ENCODE peak calls at places on chromosomes 12 and 14, in nine cellular contexts. E is Calu3, D is GM13976, U is GM10248, B is lower leg skin, V is nephron progenitor cell, N is AG04449, C is activated B cell treated with CpG ODN at 0.5 μM for 24 hours, S is spleen. X is an unnamed sample.

GRCh38 chr14:103726474-103726873 is 10.9 kb downstream of the ZFYVE21 start:
- DNase-seq in V (no peak), N (no peak), E (no peak), U (no peak), C (no peak), B (no peak), S (no peak), D (no peak), X (no peak)

GRCh38 chr14:33564774-33565630 is 385.9 kb downstream of the EGLN3 start:
- DNase-seq in E (no peak), S (no peak), B (no peak), N (peak), D (no peak), V (no peak), U (peak), C (no peak), X (peak)

GRCh38 chr14:91244501-91244901 is at the start of gene GPR68:
- DNase-seq in S (peak), V (peak), C (no peak), D (no peak), N (peak), B (peak), E (no peak), U (no peak), X (no peak)

GRCh38 chr12:48677782-48678181 is 4.3 kb downstream of the KANSL2 start:
- DNase-seq in B (no peak), D (no peak), E (no peak), V (no peak), S (no peak), U (no peak), C (no peak), N (no peak), X (no peak)

GRCh38 chr12:43749016-43749415 is 9.6 kb downstream of the PUS7L start:
- DNase-seq in C (no peak), S (no peak), B (no peak), U (no peak), E (no peak), D (no peak), N (no peak), V (no peak), X (no peak)

GRCh38 chr12:108807476-108807875 is 49.9 kb downstream of the SSH1 start:
- DNase-seq in N (no peak), C (no peak), E (no peak), U (no peak), B (no peak), D (no peak), S (peak), V (no peak), X (no peak)

GRCh38 chr14:53942970-53943750 is 13.5 kb downstream of the BMP4 start:
- DNase-seq in N (no peak), E (no peak), B (no peak), D (no peak), C (no peak), S (no peak), V (no peak), U (no peak), X (no peak)

GRCh38 chr14:102817318-102817717 is 40.1 kb downstream of the TRAF3 start:
- DNase-seq in B (no peak), U (no peak), C (no peak), E (no peak), D (no peak), N (no peak), S (no peak), V (no peak), X (no peak)

GRCh38 chr14:74515891-74516412 is 22.4 kb downstream of the ISCA2 start:
- DNase-seq in V (no peak), E (no peak), U (no peak), C (no peak), S (peak), B (no peak), D (no peak), N (no peak), X (no peak)

GRCh38 chr12:110330544-110330943 is 49.5 kb downstream of the ATP2A2 start:
- DNase-seq in E (no peak), B (no peak), V (no peak), D (no peak), S (no peak), C (no peak), N (peak), U (no peak), X (no peak)

GRCh38 chr12:97464241-97465011 is 1.8 kb downstream of the RMST start:
- DNase-seq in V (peak), D (no peak), E (no peak), S (no peak), B (no peak), C (no peak), N (no peak), U (no peak), X (no peak)

GRCh38 chr14:77311217-77311616 is 9.5 kb downstream of the POMT2 start:
- DNase-seq in U (no peak), E (no peak), N (no peak), C (no peak), D (no peak), B (no peak), V (no peak), S (no peak), X (no peak)

GRCh38 chr12:9868951-9869306 is 225 bp downstream of the CLEC2B start:
- DNase-seq in S (no peak), B (no peak), N (no peak), V (no peak), E (no peak), U (no peak), C (no peak), D (no peak), X (no peak)

GRCh38 chr14:32432813-32433538 is 103.9 kb downstream of the AKAP6 start:
- DNase-seq in B (no peak), N (no peak), S (no peak), D (no peak), E (no peak), C (no peak), V (no peak), U (no peak), X (no peak)

GRCh38 chr14:74527736-74528280 is 34.2 kb downstream of the ISCA2 start:
- DNase-seq in U (no peak), E (no peak), S (no peak), V (no peak), B (no peak), C (no peak), N (no peak), D (no peak), X (no peak)

GRCh38 chr12:130186631-130187269 is 24.5 kb downstream of the FZD10 start:
- DNase-seq in B (no peak), E (no peak), V (no peak), U (no peak), D (no peak), S (no peak), N (no peak), C (no peak), X (peak)

GRCh38 chr14:100215330-100215885 is 23.5 kb upstream of the YY1 start:
- DNase-seq in V (no peak), E (no peak), N (no peak), C (no peak), U (no peak), D (no peak), S (peak), B (no peak), X (no peak)

GRCh38 chr14:69350892-69351291 is 47.2 kb downstream of the ERH start:
- DNase-seq in D (no peak), V (no peak), B (no peak), U (no peak), S (peak), N (no peak), E (no peak), C (no peak), X (no peak)

GRCh38 chr12:104930388-104931326 is 27.4 kb downstream of the SLC41A2 start:
- DNase-seq in E (no peak), C (no peak), V (no peak), S (no peak), N (no peak), U (peak), B (no peak), D (peak), X (peak)

GRCh38 chr14:58243790-58244555 is 670 bp upstream of the PSMA3 start:
- DNase-seq in E (no peak), C (no peak), N (no peak), S (no peak), V (no peak), D (no peak), B (no peak), U (no peak), X (no peak)

GRCh38 chr14:28776482-28777266 is 10.1 kb downstream of the FOXG1 start:
- DNase-seq in E (no peak), S (no peak), C (no peak), V (no peak), N (no peak), U (no peak), D (no peak), B (no peak), X (no peak)

GRCh38 chr14:28774764-28775738 is 8.5 kb downstream of the FOXG1 start:
- DNase-seq in U (no peak), S (no peak), V (no peak), E (no peak), B (no peak), D (no peak), N (no peak), C (no peak), X (no peak)

GRCh38 chr14:28773176-28773575 is 6.6 kb downstream of the FOXG1 start:
- DNase-seq in B (no peak), N (no peak), U (no peak), V (no peak), S (no peak), D (no peak), E (no peak), C (no peak), X (no peak)

GRCh38 chr14:28772613-28773012 is 6.0 kb downstream of the FOXG1 start:
- DNase-seq in B (no peak), E (no peak), S (no peak), V (no peak), C (no peak), N (no peak), D (no peak), U (no peak), X (no peak)

DNA sequence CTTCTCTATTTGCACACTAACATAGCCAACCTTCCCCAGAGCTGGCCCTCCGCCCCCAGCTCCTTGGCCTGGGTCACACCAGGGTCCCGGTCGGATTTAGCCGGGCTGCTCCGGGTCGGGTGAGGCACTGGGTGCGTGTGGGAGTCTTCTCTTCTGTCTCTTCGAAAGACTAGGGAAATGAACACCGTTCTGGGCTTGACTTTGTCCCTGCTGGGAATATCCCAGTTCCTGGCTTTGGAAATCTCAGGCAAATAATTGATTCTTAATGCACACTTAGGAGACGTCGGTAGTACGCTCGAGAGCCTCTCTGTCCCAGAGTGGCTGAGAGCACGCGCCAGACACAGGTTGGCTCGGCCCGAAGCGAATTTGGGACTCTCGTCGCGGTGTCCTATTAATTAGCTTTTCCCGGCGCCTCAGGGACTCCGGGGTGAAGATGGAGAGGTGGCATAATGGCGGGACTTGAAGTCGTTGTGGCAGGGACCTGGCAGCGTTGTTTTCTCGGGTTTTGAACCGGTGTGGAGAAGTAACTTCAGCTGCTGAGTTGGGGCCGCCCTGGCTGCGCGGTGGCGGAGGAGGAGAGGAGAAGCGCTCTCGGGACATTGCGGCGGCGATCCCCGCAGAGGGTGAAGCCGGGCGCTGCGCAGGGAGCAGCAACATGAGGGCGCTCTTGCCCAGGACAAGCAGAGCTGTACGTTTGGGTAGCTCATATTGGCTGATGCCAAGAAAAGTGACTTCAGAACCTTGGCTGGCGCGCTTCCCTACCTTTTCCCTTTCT is 7.5 kb downstream of the FOXG1 start:
- DNase-seq in C (no peak), N (no peak), E (no peak), V (peak), B (no peak), U (no peak), D (peak), S (no peak), X (no peak)
- TF ChIP-seq CTCF in C (no peak), N (peak), E (no peak), V (peak), B (no peak), U (peak), D (peak), S (no peak), X (peak)

GRCh38 chr12:95820096-95820703 is 29.6 kb upstream of the NTN4 start:
- DNase-seq in S (no peak), N (no peak), C (no peak), V (no peak), U (no peak), D (no peak), B (no peak), E (peak), X (no peak)
- TF ChIP-seq CTCF in S (peak), N (peak), C (no peak), V (peak), U (peak), D (no peak), B (no peak), E (peak), X (peak)

DNA sequence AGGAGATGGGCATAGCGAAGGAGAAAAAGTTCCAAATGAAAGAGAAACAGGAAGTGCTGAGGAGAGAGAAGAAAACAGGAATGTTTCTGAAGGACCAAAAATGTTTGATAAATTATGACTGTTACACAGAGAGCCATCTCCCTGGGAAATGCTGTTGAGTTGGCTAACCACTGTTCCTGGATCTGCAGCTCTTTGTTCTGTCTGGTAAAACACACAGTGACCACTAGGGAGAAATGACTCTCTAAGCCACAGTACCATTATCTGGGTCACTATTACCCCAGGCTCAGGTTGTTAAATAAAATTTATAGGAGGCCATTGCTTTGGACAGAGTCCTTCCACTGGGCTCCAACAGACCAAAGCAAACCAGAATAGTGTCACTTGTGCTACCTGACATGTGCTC is 219.3 kb downstream of the CRADD start:
- DNase-seq in C (no peak), B (no peak), D (no peak), U (no peak), E (no peak), S (no peak), V (no peak), N (no peak), X (no peak)
- TF ChIP-seq CTCF in C (no peak), B (no peak), D (no peak), U (no peak), E (no peak), S (no peak), V (no peak), N (no peak), X (peak)

DNA sequence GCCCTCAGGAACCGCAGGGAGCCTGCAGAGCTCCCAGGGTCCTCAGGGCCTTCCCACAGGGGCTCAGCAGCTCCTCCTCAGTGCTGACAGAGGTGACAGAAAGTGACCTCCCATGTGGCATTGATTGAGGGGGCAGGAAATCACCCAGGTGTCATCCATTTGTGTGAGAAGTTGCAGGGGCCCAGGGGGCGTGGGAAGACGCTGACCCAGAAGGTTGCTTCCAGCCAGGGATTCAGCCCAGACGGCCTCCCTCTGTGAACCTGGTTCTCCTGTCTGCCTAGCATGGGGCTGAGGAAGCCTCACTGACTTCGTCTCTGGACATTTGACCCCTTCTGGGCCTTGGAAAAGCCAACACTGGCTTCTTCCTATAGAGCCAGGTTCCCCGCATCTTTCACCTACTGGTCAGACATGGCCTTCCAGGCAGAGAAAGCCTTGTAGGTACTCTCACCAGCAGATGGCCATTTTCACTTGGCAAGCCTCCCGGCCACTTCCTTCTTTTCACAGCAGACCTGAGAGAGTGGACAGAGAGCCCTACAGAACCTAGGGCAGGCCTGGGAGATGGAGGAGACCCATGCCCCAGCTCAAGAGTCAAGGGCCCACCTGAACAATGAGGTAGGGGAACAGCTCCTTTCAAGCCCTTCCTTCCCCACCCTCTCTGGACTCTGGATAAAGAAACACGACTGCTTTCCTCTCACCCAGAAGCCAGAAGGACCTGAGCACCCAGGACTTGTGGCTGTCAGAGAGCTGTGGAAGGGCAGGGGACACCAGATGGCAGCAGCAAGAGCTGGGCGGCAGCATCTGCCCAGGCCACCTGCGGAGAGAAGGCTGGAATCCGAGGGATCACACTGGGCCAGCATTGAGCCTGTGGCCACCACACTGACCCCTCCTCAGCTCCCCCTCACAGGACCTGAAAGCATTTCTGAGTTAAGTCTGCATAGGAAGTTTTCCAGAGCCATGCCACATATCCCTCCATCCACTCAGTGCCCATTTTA is 377.8 kb downstream of the DPF3 start:
- DNase-seq in C (no peak), E (peak), B (no peak), N (no peak), S (no peak), D (no peak), U (no peak), V (peak), X (no peak)
- TF ChIP-seq CTCF in C (no peak), E (no peak), B (no peak), N (peak), S (no peak), D (no peak), U (no peak), V (no peak), X (peak)

DNA sequence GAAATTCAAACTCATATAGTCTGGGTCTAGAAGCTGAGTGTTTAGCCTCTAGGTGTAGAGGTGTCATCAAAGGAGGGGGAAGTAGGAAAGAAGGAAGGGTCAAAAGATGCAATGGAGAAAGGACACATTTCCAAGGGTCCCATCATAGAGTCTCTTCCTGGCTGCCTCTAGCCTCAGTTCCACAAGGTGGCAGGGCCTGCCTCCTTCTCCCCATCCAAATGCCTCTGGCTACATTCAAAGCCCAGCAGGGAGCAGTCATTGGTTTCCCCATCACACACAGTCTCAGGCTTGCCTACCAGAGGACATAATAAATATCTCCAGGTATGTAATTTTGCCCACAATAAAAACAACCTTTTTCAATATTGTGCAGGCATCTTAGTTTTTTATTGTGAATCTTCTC is 2.1 kb upstream of the CCT2 start:
- DNase-seq in S (no peak), N (no peak), E (peak), B (no peak), V (no peak), D (no peak), C (no peak), U (no peak), X (no peak)
- TF ChIP-seq CTCF in S (no peak), N (no peak), E (no peak), B (no peak), V (no peak), D (no peak), C (no peak), U (no peak), X (peak)

DNA sequence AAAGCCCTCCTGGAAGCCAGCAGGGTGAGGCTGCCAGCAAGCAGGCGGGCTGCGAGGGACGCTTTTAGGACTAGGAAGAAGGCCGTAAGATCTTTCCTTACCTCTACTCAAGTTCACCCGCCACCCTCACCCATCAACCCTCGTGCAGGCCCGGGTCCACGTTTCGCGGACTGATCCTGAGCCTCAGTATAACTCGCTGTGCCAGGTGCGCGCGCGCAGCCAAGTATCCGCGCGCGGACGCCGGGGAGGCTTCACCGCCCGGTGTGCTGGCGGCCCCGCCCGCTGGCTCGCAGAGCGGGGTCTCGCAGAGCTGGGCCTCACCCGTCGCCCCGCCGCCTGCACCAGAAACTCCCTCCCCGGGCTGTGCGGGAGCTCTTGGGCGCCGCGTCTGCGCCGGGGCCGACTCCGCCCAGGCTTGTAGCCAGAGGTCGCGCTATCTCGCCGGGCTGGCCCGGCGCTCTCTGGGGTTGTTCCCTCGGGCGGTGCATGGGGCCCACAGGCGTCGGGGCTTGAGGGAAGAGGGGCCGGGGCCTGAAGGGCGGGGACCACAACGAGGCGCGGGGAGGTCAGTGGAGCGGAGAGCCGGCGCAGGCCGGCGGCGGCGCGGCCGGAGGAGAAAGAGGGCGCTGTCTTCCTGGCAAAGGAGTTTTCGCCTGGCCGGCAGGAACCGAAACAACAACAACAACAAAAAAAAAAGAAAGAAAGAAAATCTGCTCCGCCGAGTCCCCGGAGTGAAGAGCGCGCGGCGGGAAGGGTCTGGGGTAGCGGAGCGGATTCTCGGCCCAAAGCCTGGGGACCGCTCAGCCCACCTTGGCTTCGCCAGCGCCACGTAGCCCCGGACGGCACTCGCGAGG is 7.7 kb upstream of the SIX1 start:
- DNase-seq in N (no peak), C (peak), E (peak), U (peak), D (peak), S (peak), B (no peak), V (peak), X (no peak)
- TF ChIP-seq CTCF in N (peak), C (no peak), E (peak), U (peak), D (peak), S (no peak), B (no peak), V (no peak), X (peak)

GRCh38 chr12:120314220-120314619 is 12.1 kb downstream of the SIRT4 start:
- DNase-seq in U (no peak), D (no peak), E (peak), N (no peak), V (no peak), C (no peak), B (no peak), S (peak), X (no peak)
- TF ChIP-seq CTCF in U (no peak), D (no peak), E (no peak), N (no peak), V (no peak), C (no peak), B (no peak), S (no peak), X (peak)

X was measured in epithelial cell of proximal tubule.